ENCODE peak calls at places on chromosomes 7 and 10, in five cellular contexts. One of them, this sample, is unnamed.

GRCh38 chr10:24054421-24054820 is 154.5 kb upstream of the KIAA1217 start:
- DNase-seq in NCI-H1092 treated with DMSO at 0.1 percent for 48 hours: no peak
- DNase-seq in HT1080: no peak
- DNase-seq in activated CD4-positive, alpha-beta T cell treated with anti-CD3 and anti-CD28 coated beads for 4 hours: no peak
- DNase-seq in ACHN: no peak
- DNase-seq in this sample: no peak

GRCh38 chr10:3773465-3774017 is 11.5 kb downstream of the KLF6 start:
- DNase-seq in NCI-H1092 treated with DMSO at 0.1 percent for 48 hours: no peak
- DNase-seq in ACHN: peak
- DNase-seq in HT1080: no peak
- DNase-seq in activated CD4-positive, alpha-beta T cell treated with anti-CD3 and anti-CD28 coated beads for 4 hours: no peak
- DNase-seq in this sample: no peak

GRCh38 chr10:3763035-3763456 is 22.0 kb downstream of the KLF6 start:
- DNase-seq in ACHN: peak
- DNase-seq in activated CD4-positive, alpha-beta T cell treated with anti-CD3 and anti-CD28 coated beads for 4 hours: no peak
- DNase-seq in NCI-H1092 treated with DMSO at 0.1 percent for 48 hours: no peak
- DNase-seq in HT1080: peak
- DNase-seq in this sample: no peak

GRCh38 chr7:150972094-150972493 is 6.0 kb downstream of the KCNH2 start:
- DNase-seq in HT1080: no peak
- DNase-seq in activated CD4-positive, alpha-beta T cell treated with anti-CD3 and anti-CD28 coated beads for 4 hours: no peak
- DNase-seq in NCI-H1092 treated with DMSO at 0.1 percent for 48 hours: peak
- DNase-seq in ACHN: no peak
- DNase-seq in this sample: no peak

GRCh38 chr7:71739520-71740195 is 607.7 kb downstream of the GALNT17 start:
- DNase-seq in HT1080: no peak
- DNase-seq in activated CD4-positive, alpha-beta T cell treated with anti-CD3 and anti-CD28 coated beads for 4 hours: no peak
- DNase-seq in ACHN: no peak
- DNase-seq in NCI-H1092 treated with DMSO at 0.1 percent for 48 hours: no peak
- DNase-seq in this sample: no peak

GRCh38 chr7:137081694-137082093 is 213.2 kb downstream of the CHRM2 start:
- DNase-seq in ACHN: no peak
- DNase-seq in activated CD4-positive, alpha-beta T cell treated with anti-CD3 and anti-CD28 coated beads for 4 hours: no peak
- DNase-seq in NCI-H1092 treated with DMSO at 0.1 percent for 48 hours: no peak
- DNase-seq in HT1080: no peak
- DNase-seq in this sample: no peak

GRCh38 chr7:43460733-43461348 is 122.1 kb upstream of the STK17A start:
- DNase-seq in ACHN: no peak
- DNase-seq in NCI-H1092 treated with DMSO at 0.1 percent for 48 hours: no peak
- DNase-seq in HT1080: no peak
- DNase-seq in activated CD4-positive, alpha-beta T cell treated with anti-CD3 and anti-CD28 coated beads for 4 hours: no peak
- DNase-seq in this sample: no peak

GRCh38 chr10:44253769-44254462 is 131.0 kb downstream of the CXCL12 start:
- DNase-seq in ACHN: no peak
- DNase-seq in NCI-H1092 treated with DMSO at 0.1 percent for 48 hours: no peak
- DNase-seq in HT1080: peak
- DNase-seq in activated CD4-positive, alpha-beta T cell treated with anti-CD3 and anti-CD28 coated beads for 4 hours: no peak
- DNase-seq in this sample: no peak

GRCh38 chr10:63068246-63068645 is 64.9 kb upstream of the NRBF2 start:
- DNase-seq in NCI-H1092 treated with DMSO at 0.1 percent for 48 hours: no peak
- DNase-seq in HT1080: peak
- DNase-seq in activated CD4-positive, alpha-beta T cell treated with anti-CD3 and anti-CD28 coated beads for 4 hours: no peak
- DNase-seq in ACHN: no peak
- DNase-seq in this sample: peak

GRCh38 chr7:91767820-91768219 is 112.7 kb downstream of the MTERF1 start:
- DNase-seq in activated CD4-positive, alpha-beta T cell treated with anti-CD3 and anti-CD28 coated beads for 4 hours: no peak
- DNase-seq in ACHN: no peak
- DNase-seq in NCI-H1092 treated with DMSO at 0.1 percent for 48 hours: no peak
- DNase-seq in HT1080: no peak
- DNase-seq in this sample: no peak

GRCh38 chr7:23055582-23056178 is 41.8 kb upstream of the HYCC1 start:
- DNase-seq in ACHN: peak
- DNase-seq in HT1080: peak
- DNase-seq in activated CD4-positive, alpha-beta T cell treated with anti-CD3 and anti-CD28 coated beads for 4 hours: peak
- DNase-seq in NCI-H1092 treated with DMSO at 0.1 percent for 48 hours: peak
- DNase-seq in this sample: peak

GRCh38 chr10:131808370-131808930 is 92.4 kb upstream of the PPP2R2D start:
- DNase-seq in activated CD4-positive, alpha-beta T cell treated with anti-CD3 and anti-CD28 coated beads for 4 hours: no peak
- DNase-seq in NCI-H1092 treated with DMSO at 0.1 percent for 48 hours: no peak
- DNase-seq in HT1080: no peak
- DNase-seq in ACHN: no peak
- DNase-seq in this sample: no peak

GRCh38 chr7:23074443-23075244 is 30.9 kb upstream of the KLHL7 start:
- DNase-seq in activated CD4-positive, alpha-beta T cell treated with anti-CD3 and anti-CD28 coated beads for 4 hours: no peak
- DNase-seq in ACHN: no peak
- DNase-seq in NCI-H1092 treated with DMSO at 0.1 percent for 48 hours: peak
- DNase-seq in HT1080: no peak
- DNase-seq in this sample: no peak

GRCh38 chr10:80506189-80506575 is 31.5 kb upstream of the SH2D4B start:
- DNase-seq in NCI-H1092 treated with DMSO at 0.1 percent for 48 hours: no peak
- DNase-seq in ACHN: peak
- DNase-seq in activated CD4-positive, alpha-beta T cell treated with anti-CD3 and anti-CD28 coated beads for 4 hours: no peak
- DNase-seq in HT1080: peak
- DNase-seq in this sample: no peak